ENCODE peak calls at places on chromosomes 12 and 14, in four cellular contexts. D is cardiac fibroblast, W is Caco-2, U is foreskin fibroblast. X is an unnamed sample.

GRCh38 chr12:124509676-124510300 is 57.6 kb downstream of the NCOR2 start:
- DNase-seq in U (peak), D (peak), W (no peak), X (peak)

GRCh38 chr14:91332448-91333059 is 85.1 kb downstream of the CCDC88C start:
- DNase-seq in D (no peak), U (no peak), W (no peak), X (no peak)

GRCh38 chr12:82350161-82350560 is 8.0 kb downstream of the CCDC59 start:
- DNase-seq in D (no peak), U (no peak), W (no peak), X (no peak)

GRCh38 chr12:77893918-77894317 is 63.2 kb downstream of the NAV3 start:
- DNase-seq in D (peak), U (peak), W (no peak), X (no peak)

GRCh38 chr12:45298721-45299120 is 82.8 kb downstream of the ANO6 start:
- DNase-seq in W (no peak), D (no peak), U (no peak), X (no peak)

GRCh38 chr14:73742520-73743238 is 28.5 kb upstream of the PNMA1 start:
- DNase-seq in D (no peak), U (peak), W (no peak), X (no peak)

GRCh38 chr12:108833355-108833733 is 24.0 kb downstream of the SSH1 start:
- DNase-seq in W (peak), D (peak), U (peak), X (peak)

GRCh38 chr12:96445743-96446655 is 43.4 kb upstream of the CFAP54 start:
- DNase-seq in U (peak), D (peak), W (no peak), X (no peak)

GRCh38 chr12:92739099-92739498 is 36.3 kb downstream of the PLEKHG7 start:
- DNase-seq in D (peak), W (no peak), U (peak), X (no peak)